ENCODE peak calls at places on chromosomes 4 and X, in six cellular contexts. G is HCT116, T is GM12878, H is H1, S is HepG2, W is K562. J is an unnamed sample. For H3K4me1, the result is how much of the 10 kb centered on the place peaks cover.

GRCh38 chr4:105598787-105599186 is 46.4 kb downstream of the ARHGEF38 start:
- DNase-seq in G (no peak), T (no peak), H (no peak), S (no peak), W (no peak), J (no peak)

GRCh38 chrX:125198546-125198945 is 121.1 kb upstream of the TEX13C start:
- DNase-seq in G (no peak), T (no peak), H (no peak), S (no peak), W (no peak), J (no peak)

GRCh38 chr4:68011684-68012083 is 48.4 kb upstream of the TMPRSS11A start:
- DNase-seq in G (no peak), T (no peak), H (no peak), S (no peak), W (no peak), J (no peak)

GRCh38 chr4:101155859-101156430 is 191.4 kb downstream of the PPP3CA start:
- DNase-seq in G (no peak), T (no peak), H (no peak), S (no peak), W (no peak), J (no peak)

GRCh38 chr4:146132445-146132844 is 43.1 kb upstream of the LSM6 start:
- DNase-seq in G (no peak), T (peak), H (no peak), S (no peak), W (no peak), J (no peak)

GRCh38 chrX:120021927-120022326 is 55.6 kb downstream of the RHOXF2B start:
- DNase-seq in G (no peak), T (no peak), H (no peak), S (peak), W (peak), J (no peak)

GRCh38 chrX:129798888-129799287 is 19.1 kb downstream of the SASH3 start:
- DNase-seq in G (no peak), T (no peak), H (no peak), S (no peak), W (no peak), J (no peak)

GRCh38 chr4:169909479-169909878 is 116.7 kb downstream of the MFAP3L start:
- DNase-seq in G (no peak), T (no peak), H (no peak), S (no peak), W (no peak), J (no peak)

GRCh38 chr4:16912896-16913295 is 14.5 kb upstream of the LDB2 start:
- DNase-seq in G (no peak), T (no peak), H (no peak), S (no peak), W (no peak), J (no peak)

GRCh38 chr4:164304861-164305260 is 449.1 kb upstream of the SMIM31 start:
- DNase-seq in G (no peak), T (no peak), H (no peak), S (no peak), W (no peak), J (no peak)

GRCh38 chr4:22427676-22428075 is 88.2 kb downstream of the ADGRA3 start:
- DNase-seq in G (no peak), T (no peak), H (no peak), S (no peak), W (no peak), J (no peak)

GRCh38 chrX:143853488-143853887 is 30.4 kb upstream of the UBE2NL start:
- DNase-seq in G (no peak), T (no peak), H (no peak), S (no peak), W (no peak), J (no peak)

GRCh38 chrX:56026816-56027215 is 205.3 kb upstream of the KLF8 start:
- DNase-seq in G (no peak), T (no peak), H (no peak), S (no peak), W (no peak), J (no peak)

GRCh38 chr4:176193898-176194297 is 1.5 kb downstream of the SPATA4 start:
- DNase-seq in G (peak), T (no peak), H (no peak), S (no peak), W (no peak), J (no peak)

GRCh38 chrX:150567645-150568319 is 639 bp upstream of the MTM1 start:
- DNase-seq in G (no peak), T (no peak), H (no peak), S (no peak), W (no peak), J (no peak)
- H3K4me3 ChIP-seq in G (peak), T (peak), H (no peak), S (no peak), W (no peak), J (no peak)

GRCh38 chr4:42644897-42645296 is 12.0 kb downstream of the ATP8A1 start:
- DNase-seq in G (no peak), T (no peak), H (no peak), S (no peak), W (no peak), J (no peak)
- TF ChIP-seq ZNF274 in G (no peak), T (no peak), H (no peak), S (no peak), W (no peak), J (no peak)

DNA sequence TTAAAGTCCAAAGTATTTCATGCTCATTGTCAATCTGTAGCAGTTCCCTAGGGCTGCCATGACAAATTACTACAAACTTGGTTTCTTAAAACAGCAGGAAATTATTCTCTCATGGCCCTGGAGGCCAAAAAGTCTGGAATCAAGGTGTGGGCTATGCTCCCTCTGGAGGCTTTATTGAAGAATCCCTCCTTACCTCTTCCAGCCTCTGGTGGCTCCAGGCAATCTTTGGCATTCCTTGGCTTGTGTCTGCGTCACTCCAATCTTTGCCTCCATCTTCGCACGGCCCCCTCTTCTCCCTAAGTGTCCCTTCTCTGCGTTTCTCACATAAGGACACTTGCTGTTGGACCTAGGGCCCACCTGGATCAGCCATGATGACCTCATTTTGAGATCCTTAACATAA is 170.4 kb downstream of the SMIM20 start:
- DNase-seq in G (no peak), T (no peak), H (no peak), S (no peak), W (no peak), J (no peak)
- H3K4me1 ChIP-seq in G (under half), T (half or more), H (under half), S (under half), W (under half), J (under half)

GRCh38 chr4:3198906-3199305 is 50.1 kb upstream of the MSANTD1 start:
- DNase-seq in G (no peak), T (no peak), H (no peak), S (no peak), W (no peak), J (no peak)

GRCh38 chr4:3196670-3197359 is 52.1 kb upstream of the MSANTD1 start:
- DNase-seq in G (no peak), T (no peak), H (no peak), S (no peak), W (no peak), J (no peak)

GRCh38 chr4:3199661-3200422 is 49.1 kb upstream of the MSANTD1 start:
- DNase-seq in G (no peak), T (no peak), H (no peak), S (no peak), W (no peak), J (no peak)

GRCh38 chr4:3200423-3201090 is 48.4 kb upstream of the MSANTD1 start:
- DNase-seq in G (no peak), T (no peak), H (no peak), S (no peak), W (no peak), J (no peak)

DNA sequence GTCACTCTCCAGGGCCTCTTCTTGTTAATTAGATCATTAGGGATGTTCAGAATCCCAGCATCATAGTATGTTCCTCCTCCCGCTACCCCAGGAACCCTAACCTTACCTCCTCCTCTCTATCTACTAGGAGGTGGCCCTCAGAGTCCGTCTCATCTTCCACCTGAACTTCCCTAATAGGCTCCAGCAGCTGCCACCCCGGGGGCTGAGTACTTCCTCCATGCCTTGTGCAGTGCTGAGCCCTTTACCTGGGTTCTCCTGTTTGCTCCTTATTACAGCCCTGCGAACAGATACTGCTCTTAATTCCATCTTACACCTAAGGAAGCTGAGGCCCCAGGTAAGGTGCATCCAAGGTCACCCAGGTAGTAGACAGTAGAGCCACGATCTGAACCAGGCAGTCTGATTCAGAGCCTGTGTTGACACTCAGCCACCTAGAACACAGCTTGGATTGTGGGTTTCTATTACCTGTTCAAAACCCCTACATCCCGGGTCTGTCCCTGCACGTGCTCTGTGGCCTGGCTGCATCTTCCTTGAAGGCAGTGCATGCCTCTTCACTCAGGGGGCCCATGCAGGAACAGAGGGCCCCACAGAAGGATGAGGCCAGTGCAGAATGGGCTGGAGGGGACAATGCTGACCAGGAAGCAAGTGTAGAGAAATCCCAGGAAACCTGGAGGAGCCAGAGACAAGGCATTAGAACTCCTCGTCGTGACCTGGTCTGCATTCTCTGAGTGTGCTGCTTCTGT is 51.4 kb upstream of the MSANTD1 start:
- DNase-seq in G (no peak), T (no peak), H (no peak), S (no peak), W (no peak), J (no peak)
- H3K4me3 ChIP-seq in G (no peak), T (no peak), H (no peak), S (no peak), W (no peak), J (no peak)

GRCh38 chrX:69032601-69033000 is 132.7 kb downstream of the PJA1 start:
- DNase-seq in G (peak), T (no peak), H (peak), S (no peak), W (no peak), J (no peak)
- TF ChIP-seq ZNF274 in G (no peak), T (no peak), H (no peak), S (no peak), W (no peak), J (no peak)

GRCh38 chr4:2816401-2816954 is 23.6 kb downstream of the SH3BP2 start:
- DNase-seq in G (no peak), T (no peak), H (no peak), S (no peak), W (no peak), J (no peak)
- H3K4me1 ChIP-seq in G (under half), T (under half), H (under half), S (under half), W (under half), J (under half)